ENCODE peak calls at places on chromosomes 7 and 10, in four cellular contexts. E is H9; V is CD4-positive, alpha-beta T cell; X is Peyer's patch. A is an unnamed sample.
A peak's percentile ranks its signal among the peaks of the same experiment; 100 is the strongest.

GRCh38 chr10:100174699-100175677 is 10.8 kb downstream of the ERLIN1 start:
- DNase-seq in E (no peak), V (no peak), X (no peak), A (no peak)

GRCh38 chr7:139332960-139333359 is 8.2 kb upstream of the FMC1 start:
- DNase-seq in E (no peak), V (no peak), X (no peak), A (no peak)

GRCh38 chr7:131738066-131738465 is 181.6 kb upstream of the PODXL start:
- DNase-seq in E (peak; percentile 46), V (no peak), X (no peak), A (no peak)

GRCh38 chr7:129828989-129829676 is 123.6 kb downstream of the UBE2H start:
- DNase-seq in E (peak; percentile 44), V (no peak), X (no peak), A (no peak)

GRCh38 chr7:142901426-142902259 is 16.1 kb upstream of the TRPV6 start:
- DNase-seq in E (no peak), V (no peak), X (no peak), A (no peak)

GRCh38 chr7:151130741-151131157 is 36.7 kb downstream of the GBX1 start:
- DNase-seq in E (no peak), V (no peak), X (no peak), A (no peak)

GRCh38 chr10:101351477-101351876 is 2.5 kb upstream of the BTRC start:
- DNase-seq in E (no peak), V (no peak), X (no peak), A (no peak)

GRCh38 chr7:47416454-47417121 is 165.3 kb downstream of the TNS3 start:
- DNase-seq in E (no peak), V (no peak), X (no peak), A (no peak)

GRCh38 chr10:52004342-52004949 is 305.1 kb upstream of the CSTF2T start:
- DNase-seq in E (no peak), V (no peak), X (no peak), A (no peak)

GRCh38 chr7:148163246-148163645 is 427.3 kb upstream of the C7orf33 start:
- DNase-seq in E (no peak), V (no peak), X (no peak), A (no peak)

GRCh38 chr7:43698461-43699255 is 30.7 kb downstream of the COA1 start:
- DNase-seq in E (no peak), V (no peak), X (no peak), A (no peak)

GRCh38 chr10:132033632-132034031 is 32.1 kb upstream of the JAKMIP3 start:
- DNase-seq in E (no peak), V (no peak), X (no peak), A (no peak)

GRCh38 chr7:56483153-56483552 is 366.9 kb upstream of the NUPR2 start:
- DNase-seq in E (no peak), V (no peak), X (no peak), A (no peak)

GRCh38 chr7:77940647-77941046 is 142.1 kb downstream of the PHTF2 start:
- DNase-seq in E (no peak), V (no peak), X (no peak), A (no peak)

GRCh38 chr7:772005-772294 is 44.9 kb upstream of the PRKAR1B start:
- DNase-seq in E (no peak), V (no peak), X (no peak), A (no peak)

GRCh38 chr10:128047991-128048826 is 78.0 kb downstream of the MKI67 start:
- DNase-seq in E (no peak), V (no peak), X (peak; percentile 55), A (no peak)

DNA sequence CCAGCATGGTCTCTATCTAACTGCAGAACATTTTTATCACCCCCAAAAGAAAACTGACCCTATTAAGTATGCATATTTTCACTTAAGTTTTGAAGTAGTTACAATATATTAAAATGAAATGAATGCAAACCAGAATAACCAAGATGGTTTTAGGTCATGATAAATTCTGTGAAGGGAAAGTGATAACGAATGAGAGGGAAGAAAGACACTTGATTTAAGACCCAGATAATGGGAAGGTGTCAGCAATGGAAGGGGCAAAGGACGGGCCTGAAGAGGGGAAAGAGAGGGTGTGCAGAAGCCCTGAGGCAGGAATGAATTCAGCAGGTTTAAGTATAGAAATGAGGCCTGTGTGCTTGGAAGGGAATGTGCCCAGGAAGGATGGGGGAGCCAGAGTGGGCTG is 61.1 kb upstream of the IGFBP3 start:
- DNase-seq in E (no peak), V (no peak), X (no peak), A (no peak)
- H3K27ac ChIP-seq in E (no peak overlapping the region), V (no peak overlapping the region), X (no peak overlapping the region), A (no peak overlapping the region)

GRCh38 chr7:3493499-3493898 is 192.4 kb downstream of the SDK1 start:
- DNase-seq in E (no peak), V (no peak), X (no peak), A (no peak)

GRCh38 chr7:3494890-3495289 is 193.8 kb downstream of the SDK1 start:
- DNase-seq in E (no peak), V (no peak), X (no peak), A (no peak)

GRCh38 chr7:3495957-3496356 is 194.9 kb downstream of the SDK1 start:
- DNase-seq in E (no peak), V (no peak), X (no peak), A (no peak)

DNA sequence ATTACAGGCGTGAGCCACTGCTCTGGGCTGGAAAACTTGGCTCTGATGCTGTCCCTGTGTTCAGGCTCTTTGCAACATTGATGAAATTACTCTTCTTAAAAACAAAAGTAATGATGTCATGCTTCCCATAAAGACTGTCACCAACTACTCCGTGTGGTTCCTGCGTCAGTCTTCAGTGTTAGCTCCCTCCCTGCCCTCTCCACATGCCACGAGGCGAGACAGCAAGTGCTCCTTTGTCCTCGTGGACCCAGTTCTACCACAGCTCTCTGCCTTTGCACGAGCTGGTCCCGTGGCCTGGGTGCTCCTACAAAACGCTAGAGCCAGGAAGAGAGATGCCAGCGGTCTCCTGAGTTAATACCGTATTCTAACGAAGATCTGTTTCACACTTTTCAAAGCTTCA is 194.5 kb downstream of the SDK1 start:
- DNase-seq in E (no peak), V (no peak), X (no peak), A (no peak)
- H3K27ac ChIP-seq in E (peak overlapping the region; percentile 45), V (no peak overlapping the region), X (no peak overlapping the region), A (no peak overlapping the region)

DNA sequence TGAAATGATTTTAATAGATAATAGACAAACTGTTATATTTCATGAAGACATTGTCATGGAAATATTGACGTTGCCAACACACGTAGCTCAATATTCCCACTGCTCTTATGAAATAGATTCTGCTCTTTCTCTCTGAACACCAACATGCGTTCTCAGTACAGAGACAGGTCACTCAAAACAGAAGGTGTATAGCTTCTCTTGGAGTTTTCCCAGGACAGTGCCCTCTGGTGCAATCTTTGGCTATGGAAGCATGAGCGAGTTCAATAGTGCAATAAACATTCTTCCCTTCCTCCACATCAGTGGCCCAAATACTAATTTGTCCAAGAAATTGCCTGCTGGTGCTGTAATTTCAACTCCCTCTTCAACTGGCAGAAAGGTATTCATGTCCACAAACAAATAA is 145.3 kb downstream of the MAGI2 start:
- DNase-seq in E (no peak), V (no peak), X (no peak), A (no peak)
- H3K27ac ChIP-seq in E (no peak overlapping the region), V (no peak overlapping the region), X (no peak overlapping the region), A (no peak overlapping the region)

DNA sequence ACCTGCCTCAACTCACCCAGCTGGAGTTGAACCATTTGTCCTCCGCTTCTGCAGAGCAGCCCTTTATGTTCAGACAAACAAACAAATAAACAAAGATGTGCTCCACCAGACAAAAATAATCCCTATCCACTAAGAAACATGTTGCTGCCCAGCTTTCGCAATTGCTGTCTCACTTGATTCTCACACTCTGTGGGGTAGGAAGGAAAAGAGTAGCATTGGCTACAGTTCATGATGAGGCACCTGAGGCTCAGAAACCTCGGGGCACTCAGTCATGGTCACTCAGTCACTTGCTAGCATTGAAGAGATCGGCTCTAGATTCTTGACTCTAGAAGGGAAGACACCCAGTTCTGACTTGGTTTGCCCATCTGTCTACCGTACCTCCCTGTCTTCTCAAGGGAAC is 88.0 kb upstream of the ZMIZ1 start:
- DNase-seq in E (no peak), V (no peak), X (no peak), A (no peak)
- H3K27ac ChIP-seq in E (no peak overlapping the region), V (no peak overlapping the region), X (no peak overlapping the region), A (no peak overlapping the region)

DNA sequence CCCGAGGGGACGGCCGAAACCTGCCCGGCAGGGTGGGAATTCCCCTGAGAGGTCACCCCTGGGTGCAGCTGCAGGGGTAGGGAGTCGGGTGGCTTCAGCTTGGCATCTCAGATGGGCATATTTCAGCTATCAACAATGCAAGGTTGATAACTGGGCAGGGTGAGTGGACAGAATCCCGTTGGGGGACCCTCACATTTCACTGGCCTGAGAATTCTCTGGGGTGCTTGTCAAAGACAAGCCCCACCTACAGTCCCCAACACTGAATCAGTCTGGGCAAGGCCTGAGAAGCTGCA is 3.2 kb downstream of the RGS10 start:
- DNase-seq in E (no peak), V (no peak), X (no peak), A (no peak)
- H3K27ac ChIP-seq in E (no peak overlapping the region), V (peak overlapping the region; percentile 48), X (peak overlapping the region; percentile 61), A (no peak overlapping the region)

GRCh38 chr10:86956841-86957448 is 470 bp downstream of the MMRN2 start:
- DNase-seq in E (peak; percentile 28), V (no peak), X (no peak), A (no peak)
- H3K27ac ChIP-seq in E (no peak overlapping the region), V (no peak overlapping the region), X (peak overlapping the region; percentile 62), A (peak overlapping the region; percentile 73)